ENCODE peak calls at places on chromosomes 6 and 20, in nine cellular contexts. S, J, Z, F, W, Y, T, R and M are unnamed samples.

GRCh38 chr6:12313992-12314589 is 23.9 kb downstream of the EDN1 start:
- DNase-seq in J (no peak), Y (no peak), S (no peak), Z (no peak), F (no peak), R (no peak), W (peak; percentile 41), T (no peak), M (no peak)

GRCh38 chr6:133244502-133244901 is 3.3 kb downstream of the EYA4 start:
- DNase-seq in W (no peak), F (no peak), J (no peak), Y (no peak), S (no peak), Z (no peak), T (no peak), R (no peak), M (no peak)

GRCh38 chr20:7437311-7437710 is 502.9 kb downstream of the HAO1 start:
- DNase-seq in W (no peak), T (no peak), Z (no peak), S (no peak), Y (no peak), J (no peak), F (no peak), R (no peak), M (no peak)

GRCh38 chr6:48744948-48745347 is 634.0 kb upstream of the PTCHD4 start:
- DNase-seq in T (no peak), R (no peak), Y (no peak), J (no peak), F (no peak), W (peak; percentile 65), S (no peak), Z (no peak), M (no peak)

GRCh38 chr6:20664250-20664649 is 130.0 kb downstream of the CDKAL1 start:
- DNase-seq in Y (no peak), R (no peak), Z (no peak), W (no peak), S (no peak), T (no peak), J (no peak), F (no peak), M (no peak)

GRCh38 chr6:13854716-13855250 is 40.4 kb upstream of the MCUR1 start:
- DNase-seq in F (no peak), J (no peak), T (no peak), Z (no peak), S (no peak), Y (no peak), R (no peak), W (no peak), M (no peak)

GRCh38 chr6:52454556-52454955 is 34.4 kb downstream of the EFHC1 start:
- DNase-seq in S (no peak), W (peak; percentile 60), R (no peak), Z (no peak), T (no peak), F (no peak), J (no peak), Y (no peak), M (no peak)

GRCh38 chr6:167802339-167802738 is 24.4 kb upstream of the AFDN start:
- DNase-seq in T (no peak), W (no peak), S (no peak), Y (no peak), Z (no peak), R (no peak), J (no peak), F (no peak), M (no peak)

GRCh38 chr6:131400054-131400781 is 172.8 kb upstream of the ARG1 start:
- DNase-seq in T (no peak), Y (peak; percentile 21), J (no peak), Z (no peak), S (no peak), F (no peak), W (peak; percentile 91), R (no peak), M (no peak)